ENCODE peak calls at places on chromosome 21, in eight cellular contexts. One of them, this sample, is unnamed.

GRCh38 chr21:42233067-42233981 is 14.4 kb downstream of the ABCG1 start:
- DNase-seq in HCT116: no peak
- DNase-seq in AG04450: no peak
- DNase-seq in CD4-positive, CD25-positive, alpha-beta regulatory T cell: peak; percentile 85
- DNase-seq in spleen: peak; percentile 91
- DNase-seq in fibroblast of mammary gland: peak; percentile 16
- DNase-seq in kidney epithelial cell: no peak
- DNase-seq in neuronal stem cell: no peak
- DNase-seq in this sample: peak; percentile 52

GRCh38 chr21:46021398-46021797 is 39.8 kb downstream of the COL6A1 start:
- DNase-seq in HCT116: no peak
- DNase-seq in AG04450: no peak
- DNase-seq in CD4-positive, CD25-positive, alpha-beta regulatory T cell: no peak
- DNase-seq in spleen: no peak
- DNase-seq in fibroblast of mammary gland: no peak
- DNase-seq in kidney epithelial cell: no peak
- DNase-seq in neuronal stem cell: no peak
- DNase-seq in this sample: no peak

GRCh38 chr21:43294194-43294902 is 125.5 kb downstream of the CRYAA start:
- DNase-seq in HCT116: no peak
- DNase-seq in AG04450: no peak
- DNase-seq in CD4-positive, CD25-positive, alpha-beta regulatory T cell: no peak
- DNase-seq in spleen: peak; percentile 56
- DNase-seq in fibroblast of mammary gland: no peak
- DNase-seq in kidney epithelial cell: no peak
- DNase-seq in neuronal stem cell: no peak
- DNase-seq in this sample: no peak

GRCh38 chr21:30315701-30316100 is 4.4 kb downstream of the KRTAP26-1 start:
- DNase-seq in HCT116: no peak
- DNase-seq in AG04450: no peak
- DNase-seq in CD4-positive, CD25-positive, alpha-beta regulatory T cell: no peak
- DNase-seq in spleen: no peak
- DNase-seq in fibroblast of mammary gland: no peak
- DNase-seq in kidney epithelial cell: no peak
- DNase-seq in neuronal stem cell: no peak
- DNase-seq in this sample: no peak

GRCh38 chr21:21111309-21111920 is 113.2 kb downstream of the NCAM2 start:
- DNase-seq in HCT116: no peak
- DNase-seq in AG04450: no peak
- DNase-seq in CD4-positive, CD25-positive, alpha-beta regulatory T cell: no peak
- DNase-seq in spleen: no peak
- DNase-seq in fibroblast of mammary gland: no peak
- DNase-seq in kidney epithelial cell: no peak
- DNase-seq in neuronal stem cell: no peak
- DNase-seq in this sample: no peak

GRCh38 chr21:26140185-26140584 is 30.4 kb downstream of the APP start:
- DNase-seq in HCT116: peak; percentile 90
- DNase-seq in AG04450: peak; percentile 93
- DNase-seq in CD4-positive, CD25-positive, alpha-beta regulatory T cell: no peak
- DNase-seq in spleen: no peak
- DNase-seq in fibroblast of mammary gland: peak; percentile 99
- DNase-seq in kidney epithelial cell: peak; percentile 88
- DNase-seq in neuronal stem cell: no peak
- DNase-seq in this sample: no peak

GRCh38 chr21:46045154-46045553 is 52.8 kb upstream of the COL6A2 start:
- DNase-seq in HCT116: no peak
- DNase-seq in AG04450: no peak
- DNase-seq in CD4-positive, CD25-positive, alpha-beta regulatory T cell: no peak
- DNase-seq in spleen: no peak
- DNase-seq in fibroblast of mammary gland: no peak
- DNase-seq in kidney epithelial cell: no peak
- DNase-seq in neuronal stem cell: no peak
- DNase-seq in this sample: no peak

GRCh38 chr21:36763305-36763704 is 64.4 kb downstream of the SIM2 start:
- DNase-seq in HCT116: no peak
- DNase-seq in AG04450: no peak
- DNase-seq in CD4-positive, CD25-positive, alpha-beta regulatory T cell: no peak
- DNase-seq in spleen: no peak
- DNase-seq in fibroblast of mammary gland: no peak
- DNase-seq in kidney epithelial cell: no peak
- DNase-seq in neuronal stem cell: no peak
- DNase-seq in this sample: no peak

GRCh38 chr21:17191346-17191993 is 321.4 kb upstream of the CXADR start:
- DNase-seq in HCT116: no peak
- DNase-seq in AG04450: no peak
- DNase-seq in CD4-positive, CD25-positive, alpha-beta regulatory T cell: no peak
- DNase-seq in spleen: no peak
- DNase-seq in fibroblast of mammary gland: no peak
- DNase-seq in kidney epithelial cell: no peak
- DNase-seq in neuronal stem cell: no peak
- DNase-seq in this sample: no peak

GRCh38 chr21:42117229-42118048 is 46.3 kb downstream of the UMODL1 start:
- DNase-seq in HCT116: peak; percentile 54
- DNase-seq in AG04450: peak; percentile 47
- DNase-seq in CD4-positive, CD25-positive, alpha-beta regulatory T cell: peak; percentile 72
- DNase-seq in spleen: peak; percentile 89
- DNase-seq in fibroblast of mammary gland: peak; percentile 78
- DNase-seq in kidney epithelial cell: no peak
- DNase-seq in neuronal stem cell: peak; percentile 66
- DNase-seq in this sample: peak; percentile 48

GRCh38 chr21:23811802-23812201 is 1795.5 kb downstream of the MRPL39 start:
- DNase-seq in HCT116: no peak
- DNase-seq in AG04450: no peak
- DNase-seq in CD4-positive, CD25-positive, alpha-beta regulatory T cell: no peak
- DNase-seq in spleen: no peak
- DNase-seq in fibroblast of mammary gland: no peak
- DNase-seq in kidney epithelial cell: no peak
- DNase-seq in neuronal stem cell: no peak
- DNase-seq in this sample: no peak

GRCh38 chr21:36055551-36055950 is 4.8 kb downstream of the SETD4 start:
- DNase-seq in HCT116: no peak
- DNase-seq in AG04450: no peak
- DNase-seq in CD4-positive, CD25-positive, alpha-beta regulatory T cell: no peak
- DNase-seq in spleen: no peak
- DNase-seq in fibroblast of mammary gland: no peak
- DNase-seq in kidney epithelial cell: no peak
- DNase-seq in neuronal stem cell: no peak
- DNase-seq in this sample: no peak

GRCh38 chr21:17900281-17900989 is 81.3 kb upstream of the C21orf91 start:
- DNase-seq in HCT116: no peak
- DNase-seq in AG04450: no peak
- DNase-seq in CD4-positive, CD25-positive, alpha-beta regulatory T cell: no peak
- DNase-seq in spleen: no peak
- DNase-seq in fibroblast of mammary gland: no peak
- DNase-seq in kidney epithelial cell: no peak
- DNase-seq in neuronal stem cell: no peak
- DNase-seq in this sample: no peak

GRCh38 chr21:46555678-46556077 is 49.2 kb downstream of the S100B start:
- DNase-seq in HCT116: no peak
- DNase-seq in AG04450: no peak
- DNase-seq in CD4-positive, CD25-positive, alpha-beta regulatory T cell: no peak
- DNase-seq in spleen: no peak
- DNase-seq in fibroblast of mammary gland: no peak
- DNase-seq in kidney epithelial cell: no peak
- DNase-seq in neuronal stem cell: no peak
- DNase-seq in this sample: no peak

GRCh38 chr21:36205962-36206361 is 49.3 kb downstream of the DOP1B start:
- DNase-seq in HCT116: no peak
- DNase-seq in AG04450: no peak
- DNase-seq in CD4-positive, CD25-positive, alpha-beta regulatory T cell: no peak
- DNase-seq in spleen: no peak
- DNase-seq in fibroblast of mammary gland: no peak
- DNase-seq in kidney epithelial cell: no peak
- DNase-seq in neuronal stem cell: no peak
- DNase-seq in this sample: no peak

GRCh38 chr21:45017376-45017960 is 56.9 kb upstream of the ADARB1 start:
- DNase-seq in HCT116: no peak
- DNase-seq in AG04450: no peak
- DNase-seq in CD4-positive, CD25-positive, alpha-beta regulatory T cell: no peak
- DNase-seq in spleen: peak; percentile 31
- DNase-seq in fibroblast of mammary gland: no peak
- DNase-seq in kidney epithelial cell: no peak
- DNase-seq in neuronal stem cell: no peak
- DNase-seq in this sample: no peak

GRCh38 chr21:45016491-45017375 is 57.6 kb upstream of the ADARB1 start:
- DNase-seq in HCT116: no peak
- DNase-seq in AG04450: no peak
- DNase-seq in CD4-positive, CD25-positive, alpha-beta regulatory T cell: no peak
- DNase-seq in spleen: peak; percentile 49
- DNase-seq in fibroblast of mammary gland: no peak
- DNase-seq in kidney epithelial cell: no peak
- DNase-seq in neuronal stem cell: no peak
- DNase-seq in this sample: no peak

GRCh38 chr21:45019887-45020537 is 54.4 kb upstream of the ADARB1 start:
- DNase-seq in HCT116: no peak
- DNase-seq in AG04450: no peak
- DNase-seq in CD4-positive, CD25-positive, alpha-beta regulatory T cell: no peak
- DNase-seq in spleen: peak; percentile 78
- DNase-seq in fibroblast of mammary gland: no peak
- DNase-seq in kidney epithelial cell: no peak
- DNase-seq in neuronal stem cell: no peak
- DNase-seq in this sample: no peak

GRCh38 chr21:45019076-45019886 is 55.1 kb upstream of the ADARB1 start:
- DNase-seq in HCT116: no peak
- DNase-seq in AG04450: no peak
- DNase-seq in CD4-positive, CD25-positive, alpha-beta regulatory T cell: no peak
- DNase-seq in spleen: peak; percentile 71
- DNase-seq in fibroblast of mammary gland: no peak
- DNase-seq in kidney epithelial cell: no peak
- DNase-seq in neuronal stem cell: no peak
- DNase-seq in this sample: no peak

DNA sequence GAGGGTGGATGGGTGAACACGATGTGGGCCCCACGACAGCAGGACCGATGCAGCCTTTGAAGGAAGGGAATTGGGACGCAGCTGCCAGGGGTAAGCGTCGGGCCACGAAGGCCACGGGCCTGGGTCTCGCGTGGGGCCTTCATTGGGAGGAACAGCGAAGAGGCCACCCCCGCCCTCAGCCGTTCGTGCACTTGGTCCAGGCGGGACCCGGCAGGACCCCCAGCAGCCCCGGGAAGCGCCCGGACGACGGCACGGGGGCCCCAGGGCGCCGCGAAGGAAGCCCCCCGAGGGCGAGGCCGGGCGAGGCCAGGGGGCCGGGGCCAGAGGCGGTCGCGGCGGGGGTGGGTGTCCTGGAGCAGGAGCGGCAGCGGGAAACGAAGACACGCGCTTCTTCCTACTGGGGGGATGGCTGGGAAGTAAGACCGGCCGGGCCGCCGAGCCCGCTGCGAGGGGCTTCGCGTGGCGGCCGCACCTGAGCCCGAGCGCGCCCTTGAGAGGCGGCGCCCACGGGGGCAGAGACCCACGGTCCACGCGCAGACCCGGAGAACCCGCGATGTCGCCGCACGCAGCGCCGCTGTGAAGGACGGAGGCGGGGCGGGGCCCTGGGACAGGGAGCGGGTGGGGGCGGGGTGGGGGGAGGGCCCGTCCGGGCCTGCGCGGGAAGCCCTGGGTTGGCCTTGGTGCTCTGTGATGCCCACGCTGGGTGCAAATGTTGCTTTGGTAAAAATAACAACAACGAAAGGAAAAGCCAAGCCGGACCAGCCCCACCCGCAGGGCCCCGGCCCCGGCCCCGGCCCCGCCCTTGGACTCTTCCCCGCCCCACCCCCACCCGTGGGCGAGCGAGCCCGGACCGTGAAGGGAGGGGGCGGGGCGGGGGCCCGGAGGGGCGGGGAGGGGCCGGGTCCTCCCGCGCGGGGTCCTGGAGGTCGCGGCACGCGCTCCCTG is 56.0 kb upstream of the ADARB1 start:
- DNase-seq in HCT116: no peak
- DNase-seq in AG04450: no peak
- DNase-seq in CD4-positive, CD25-positive, alpha-beta regulatory T cell: no peak
- DNase-seq in spleen: peak; percentile 68
- DNase-seq in fibroblast of mammary gland: no peak
- DNase-seq in kidney epithelial cell: no peak
- DNase-seq in neuronal stem cell: no peak
- DNase-seq in this sample: no peak
- H3K4me3 ChIP-seq in HCT116: no peak overlapping the region
- H3K4me3 ChIP-seq in AG04450: peak overlapping the region; percentile 41
- H3K4me3 ChIP-seq in CD4-positive, CD25-positive, alpha-beta regulatory T cell: no peak overlapping the region
- H3K4me3 ChIP-seq in spleen: peak overlapping the region; percentile 37
- H3K4me3 ChIP-seq in fibroblast of mammary gland: peak overlapping the region; percentile 10
- H3K4me3 ChIP-seq in kidney epithelial cell: peak overlapping the region; percentile 31
- H3K4me3 ChIP-seq in neuronal stem cell: peak overlapping the region; percentile 72
- H3K4me3 ChIP-seq in this sample: no peak overlapping the region

DNA sequence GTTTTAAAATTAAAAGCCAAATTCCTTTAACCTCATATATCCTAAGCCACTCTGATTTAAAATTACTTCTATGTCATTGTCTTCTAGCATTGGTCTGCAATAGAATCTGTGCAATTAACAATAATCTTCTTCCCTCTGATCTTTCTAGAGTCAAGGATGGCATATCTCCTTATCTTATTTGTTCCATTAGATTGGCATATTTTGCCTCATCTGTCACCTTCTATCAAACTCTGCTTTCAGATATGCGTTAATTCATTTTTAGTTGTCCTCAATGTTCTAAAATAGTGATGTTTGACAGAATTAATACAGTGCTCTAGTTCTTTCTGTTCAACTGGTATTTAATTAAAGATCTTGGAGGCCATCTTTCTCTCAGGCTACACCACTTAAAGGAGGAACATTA is 3.1 kb downstream of the NRIP1 start:
- DNase-seq in HCT116: no peak
- DNase-seq in AG04450: no peak
- DNase-seq in CD4-positive, CD25-positive, alpha-beta regulatory T cell: no peak
- DNase-seq in spleen: no peak
- DNase-seq in fibroblast of mammary gland: no peak
- DNase-seq in kidney epithelial cell: no peak
- DNase-seq in neuronal stem cell: no peak
- DNase-seq in this sample: no peak
- H3K4me3 ChIP-seq in HCT116: peak overlapping the region; percentile 59
- H3K4me3 ChIP-seq in AG04450: peak overlapping the region; percentile 81
- H3K4me3 ChIP-seq in CD4-positive, CD25-positive, alpha-beta regulatory T cell: no peak overlapping the region
- H3K4me3 ChIP-seq in spleen: peak overlapping the region; percentile 80
- H3K4me3 ChIP-seq in fibroblast of mammary gland: no peak overlapping the region
- H3K4me3 ChIP-seq in kidney epithelial cell: peak overlapping the region; percentile 91
- H3K4me3 ChIP-seq in neuronal stem cell: no peak overlapping the region
- H3K4me3 ChIP-seq in this sample: no peak overlapping the region

GRCh38 chr21:31729622-31730343 is 2.1 kb downstream of the SCAF4 start:
- DNase-seq in HCT116: no peak
- DNase-seq in AG04450: no peak
- DNase-seq in CD4-positive, CD25-positive, alpha-beta regulatory T cell: no peak
- DNase-seq in spleen: no peak
- DNase-seq in fibroblast of mammary gland: no peak
- DNase-seq in kidney epithelial cell: no peak
- DNase-seq in neuronal stem cell: no peak
- DNase-seq in this sample: no peak
- H3K4me3 ChIP-seq in HCT116: peak overlapping the region; percentile 77
- H3K4me3 ChIP-seq in AG04450: peak overlapping the region; percentile 75
- H3K4me3 ChIP-seq in CD4-positive, CD25-positive, alpha-beta regulatory T cell: peak overlapping the region; percentile 91
- H3K4me3 ChIP-seq in spleen: peak overlapping the region; percentile 96
- H3K4me3 ChIP-seq in fibroblast of mammary gland: peak overlapping the region; percentile 58
- H3K4me3 ChIP-seq in kidney epithelial cell: peak overlapping the region; percentile 72
- H3K4me3 ChIP-seq in neuronal stem cell: no peak overlapping the region
- H3K4me3 ChIP-seq in this sample: peak overlapping the region; percentile 57

DNA sequence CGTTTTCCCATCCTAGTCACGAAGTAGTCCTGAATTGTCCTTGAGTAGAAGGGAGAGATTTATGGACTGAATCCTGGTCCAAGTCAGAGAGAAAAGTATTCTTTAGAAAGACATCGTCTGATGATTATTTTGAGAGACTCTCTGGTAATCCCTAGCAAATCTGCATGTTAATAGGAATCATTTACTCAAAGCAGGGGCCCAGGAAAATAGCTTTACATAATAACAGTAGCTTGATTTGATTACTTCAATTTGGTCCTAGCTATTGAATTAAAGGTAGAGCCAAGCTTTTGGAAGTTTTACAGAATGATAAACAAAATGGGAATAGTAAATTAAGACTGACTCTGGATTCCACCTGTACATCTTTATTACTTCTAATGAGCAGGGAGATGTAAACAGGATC is 60.5 kb upstream of the OLIG2 start:
- DNase-seq in HCT116: no peak
- DNase-seq in AG04450: no peak
- DNase-seq in CD4-positive, CD25-positive, alpha-beta regulatory T cell: no peak
- DNase-seq in spleen: no peak
- DNase-seq in fibroblast of mammary gland: no peak
- DNase-seq in kidney epithelial cell: no peak
- DNase-seq in neuronal stem cell: no peak
- DNase-seq in this sample: no peak
- H3K4me3 ChIP-seq in HCT116: no peak overlapping the region
- H3K4me3 ChIP-seq in AG04450: no peak overlapping the region
- H3K4me3 ChIP-seq in CD4-positive, CD25-positive, alpha-beta regulatory T cell: no peak overlapping the region
- H3K4me3 ChIP-seq in spleen: no peak overlapping the region
- H3K4me3 ChIP-seq in fibroblast of mammary gland: no peak overlapping the region
- H3K4me3 ChIP-seq in kidney epithelial cell: no peak overlapping the region
- H3K4me3 ChIP-seq in neuronal stem cell: no peak overlapping the region
- H3K4me3 ChIP-seq in this sample: no peak overlapping the region